ENCODE peak calls at places on chromosomes 6 and 20, in four cellular contexts. N is endodermal cell, Q is GM23338, Z is thoracic aorta. C is an unnamed sample.

GRCh38 chr6:2030682-2031244 is 214.6 kb downstream of the GMDS start:
- DNase-seq in N (no peak), Q (peak), Z (no peak), C (no peak)

GRCh38 chr6:122184260-122184934 is 215.1 kb upstream of the HSF2 start:
- DNase-seq in N (no peak), Q (no peak), Z (no peak), C (no peak)

GRCh38 chr6:42819803-42820508 is 38.1 kb downstream of the BICRAL start:
- DNase-seq in N (peak), Q (peak), Z (no peak), C (peak)

GRCh38 chr6:159633196-159633595 is 59.8 kb downstream of the SOD2 start:
- DNase-seq in N (peak), Q (peak), Z (no peak), C (peak)

GRCh38 chr6:90227693-90228092 is 69.0 kb downstream of the BACH2 start:
- DNase-seq in N (no peak), Q (no peak), Z (no peak), C (no peak)

GRCh38 chr6:77136086-77136485 is 327.2 kb downstream of the HTR1B start:
- DNase-seq in N (no peak), Q (no peak), Z (no peak), C (no peak)

GRCh38 chr6:4554645-4555044 is 221.6 kb upstream of the CDYL start:
- DNase-seq in N (no peak), Q (no peak), Z (no peak), C (no peak)

GRCh38 chr6:6221829-6222535 is 98.5 kb downstream of the F13A1 start:
- DNase-seq in N (peak), Q (peak), Z (no peak), C (peak)

GRCh38 chr6:6320901-6321300 is 439 bp upstream of the F13A1 start:
- DNase-seq in N (peak), Q (peak), Z (no peak), C (no peak)

GRCh38 chr20:8005033-8005432 is 14.5 kb downstream of the TMX4 start:
- DNase-seq in N (no peak), Q (no peak), Z (no peak), C (no peak)

GRCh38 chr6:167244991-167245390 is 46.1 kb upstream of the UNC93A start:
- DNase-seq in N (peak), Q (peak), Z (no peak), C (no peak)

GRCh38 chr20:12207875-12208274 is 290.2 kb downstream of the BTBD3 start:
- DNase-seq in N (peak), Q (peak), Z (no peak), C (peak)

GRCh38 chr20:46243707-46244628 is 64.3 kb downstream of the CDH22 start:
- DNase-seq in N (peak), Q (no peak), Z (no peak), C (no peak)

GRCh38 chr20:49276201-49276894 is 1.5 kb downstream of the ZNFX1 start:
- DNase-seq in N (no peak), Q (no peak), Z (no peak), C (peak)

GRCh38 chr6:142416179-142416578 is 114.4 kb downstream of the ADGRG6 start:
- DNase-seq in N (no peak), Q (peak), Z (no peak), C (peak)

GRCh38 chr6:100116409-100117194 is 122.6 kb upstream of the MCHR2 start:
- DNase-seq in N (peak), Q (peak), Z (no peak), C (peak)

GRCh38 chr6:6920984-6921313 is 186.8 kb upstream of the RREB1 start:
- DNase-seq in N (no peak), Q (no peak), Z (no peak), C (no peak)

GRCh38 chr20:44092551-44093248 is 94.3 kb downstream of the JPH2 start:
- DNase-seq in N (peak), Q (peak), Z (no peak), C (peak)

GRCh38 chr6:136971609-136972008 is 49.5 kb downstream of the SLC35D3 start:
- DNase-seq in N (no peak), Q (no peak), Z (no peak), C (no peak)

GRCh38 chr20:20443509-20443908 is 75.6 kb downstream of the INSM1 start:
- DNase-seq in N (no peak), Q (no peak), Z (no peak), C (no peak)

GRCh38 chr6:41071501-41071922 is 644 bp downstream of the OARD1 start:
- DNase-seq in N (no peak), Q (no peak), Z (no peak), C (no peak)
- TF ChIP-seq CTCF in N (no peak), Q (no peak), Z (no peak), C (no peak)

GRCh38 chr6:36443951-36444428 is 1.2 kb downstream of the KCTD20 start:
- DNase-seq in N (peak), Q (peak), Z (no peak), C (peak)
- TF ChIP-seq CTCF in N (peak), Q (peak), Z (no peak), C (no peak)

GRCh38 chr6:109383438-109383940 is 1.2 kb upstream of the CD164 start:
- DNase-seq in N (no peak), Q (no peak), Z (no peak), C (no peak)
- TF ChIP-seq CTCF in N (no peak), Q (no peak), Z (no peak), C (no peak)

GRCh38 chr20:56590888-56591287 is 38.2 kb upstream of the TFAP2C start:
- DNase-seq in N (no peak), Q (no peak), Z (no peak), C (no peak)

GRCh38 chr20:56592211-56592610 is 36.9 kb upstream of the TFAP2C start:
- DNase-seq in N (no peak), Q (no peak), Z (no peak), C (no peak)

GRCh38 chr20:56588996-56589395 is 40.1 kb upstream of the TFAP2C start:
- DNase-seq in N (no peak), Q (no peak), Z (no peak), C (no peak)

GRCh38 chr20:56587307-56588108 is 41.6 kb upstream of the TFAP2C start:
- DNase-seq in N (no peak), Q (no peak), Z (no peak), C (no peak)

GRCh38 chr20:56589633-56590032 is 39.5 kb upstream of the TFAP2C start:
- DNase-seq in N (no peak), Q (no peak), Z (no peak), C (no peak)
- TF ChIP-seq CTCF in N (no peak), Q (no peak), Z (no peak), C (no peak)

GRCh38 chr6:39792501-39793450 is 600 bp downstream of the DAAM2 start:
- DNase-seq in N (peak), Q (peak), Z (no peak), C (no peak)
- TF ChIP-seq CTCF in N (no peak), Q (no peak), Z (no peak), C (no peak)

GRCh38 chr6:117829594-117830319 is 77.3 kb upstream of the SLC35F1 start:
- DNase-seq in N (peak), Q (peak), Z (no peak), C (no peak)
- TF ChIP-seq CTCF in N (peak), Q (peak), Z (no peak), C (no peak)

GRCh38 chr20:40251284-40251932 is 437.6 kb downstream of the MAFB start:
- DNase-seq in N (peak), Q (peak), Z (no peak), C (peak)

GRCh38 chr20:40254023-40254772 is 434.8 kb downstream of the MAFB start:
- DNase-seq in N (no peak), Q (no peak), Z (no peak), C (no peak)

GRCh38 chr20:40258931-40259330 is 430.1 kb downstream of the MAFB start:
- DNase-seq in N (no peak), Q (no peak), Z (no peak), C (no peak)

GRCh38 chr20:40257763-40258162 is 431.3 kb downstream of the MAFB start:
- DNase-seq in N (no peak), Q (no peak), Z (no peak), C (no peak)

GRCh38 chr20:40255368-40255767 is 433.7 kb downstream of the MAFB start:
- DNase-seq in N (no peak), Q (no peak), Z (no peak), C (no peak)
- TF ChIP-seq CTCF in N (peak), Q (peak), Z (no peak), C (no peak)

GRCh38 chr6:106163446-106163965 is 77.4 kb downstream of the PRDM1 start:
- DNase-seq in N (peak), Q (peak), Z (no peak), C (peak)
- TF ChIP-seq CTCF in N (peak), Q (no peak), Z (no peak), C (no peak)

GRCh38 chr20:51016521-51016920 is 6.4 kb downstream of the KCNG1 start:
- DNase-seq in N (no peak), Q (no peak), Z (no peak), C (no peak)

GRCh38 chr20:51013577-51014330 is 9.2 kb downstream of the KCNG1 start:
- DNase-seq in N (no peak), Q (no peak), Z (no peak), C (no peak)

GRCh38 chr20:51012357-51012756 is 10.6 kb downstream of the KCNG1 start:
- DNase-seq in N (no peak), Q (no peak), Z (no peak), C (no peak)

GRCh38 chr20:51017313-51017712 is 5.6 kb downstream of the KCNG1 start:
- DNase-seq in N (no peak), Q (no peak), Z (no peak), C (no peak)

DNA sequence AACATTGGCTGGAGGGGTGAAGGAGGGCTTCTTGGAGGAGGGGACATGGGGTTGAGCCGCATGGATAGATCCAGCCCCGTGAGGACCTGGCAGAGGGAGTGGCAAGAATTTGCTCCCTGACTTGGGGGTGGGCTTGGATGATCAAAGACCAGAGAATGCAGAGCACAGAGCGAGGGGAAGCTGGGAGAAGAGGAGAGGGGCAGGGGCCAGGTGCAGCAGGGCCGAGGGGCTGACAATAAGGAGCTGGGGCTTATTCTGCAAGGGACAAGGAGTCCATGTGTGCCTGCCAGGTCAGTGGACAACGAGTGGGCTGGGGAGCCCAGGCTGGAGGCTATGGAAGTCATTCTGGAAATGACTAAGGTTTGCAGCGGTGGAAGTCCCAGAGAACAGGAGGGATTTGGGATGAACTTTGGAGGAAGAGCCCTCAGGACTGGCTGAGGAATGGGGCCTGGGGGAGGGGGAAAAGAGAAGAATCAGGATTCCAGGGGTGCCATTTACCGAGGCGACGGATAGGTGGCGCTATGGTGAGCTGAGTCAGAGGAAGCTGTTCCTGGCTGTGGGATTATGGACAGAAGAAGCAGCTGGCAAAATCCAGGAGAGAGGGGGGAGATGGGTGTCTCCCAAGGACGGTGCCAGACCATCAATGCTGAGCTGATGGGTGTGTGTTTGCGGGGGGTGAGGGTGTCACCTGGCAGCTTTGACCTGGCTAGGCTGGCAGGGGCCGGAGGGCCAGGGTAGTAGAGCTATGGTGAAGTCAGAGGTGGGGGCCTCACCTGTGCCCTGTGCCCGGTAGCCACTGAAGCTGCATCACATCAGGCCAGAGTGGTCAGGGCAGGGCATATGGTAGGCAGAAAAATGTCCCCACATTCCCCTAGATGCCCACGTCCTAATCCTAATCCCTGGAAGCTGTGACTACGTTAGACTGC is 7.8 kb downstream of the KCNG1 start:
- DNase-seq in N (peak), Q (peak), Z (no peak), C (peak)
- TF ChIP-seq CTCF in N (peak), Q (peak), Z (peak), C (peak)

GRCh38 chr6:125986295-125986955 is at the start of gene TRMT11:
- DNase-seq in N (peak), Q (peak), Z (peak), C (peak)
- TF ChIP-seq CTCF in N (peak), Q (no peak), Z (no peak), C (no peak)

C was measured in activated CD8-positive, alpha-beta T cell treated with anti-CD3 and anti-CD28 coated beads for 36 hours.